ENCODE peak calls at places on chromosome 3, in four cellular contexts. One of them, this sample, is unnamed.

GRCh38 chr3:151175952-151176351 is 27.1 kb downstream of the GPR171 start:
- DNase-seq in psoas muscle: no peak
- DNase-seq in GOT3: no peak
- DNase-seq in EL: no peak
- DNase-seq in this sample: no peak

GRCh38 chr3:133661454-133662255 is at the start of gene TOPBP1:
- DNase-seq in GOT3: peak; percentile 23
- DNase-seq in EL: peak; percentile 72
- DNase-seq in psoas muscle: peak; percentile 88
- DNase-seq in this sample: peak; percentile 46

GRCh38 chr3:69444980-69445379 is 59.1 kb upstream of the FRMD4B start:
- DNase-seq in psoas muscle: no peak
- DNase-seq in GOT3: no peak
- DNase-seq in EL: peak; percentile 49
- DNase-seq in this sample: no peak

GRCh38 chr3:130354430-130354829 is 9.0 kb downstream of the COL6A5 start:
- DNase-seq in EL: no peak
- DNase-seq in GOT3: no peak
- DNase-seq in psoas muscle: no peak
- DNase-seq in this sample: no peak

GRCh38 chr3:17006143-17006839 is 121.5 kb downstream of the PLCL2 start:
- DNase-seq in GOT3: no peak
- DNase-seq in EL: no peak
- DNase-seq in psoas muscle: no peak
- DNase-seq in this sample: no peak

GRCh38 chr3:167728176-167728575 is 6.5 kb downstream of the PDCD10 start:
- DNase-seq in psoas muscle: no peak
- DNase-seq in EL: peak; percentile 72
- DNase-seq in GOT3: no peak
- DNase-seq in this sample: peak; percentile 18

GRCh38 chr3:146421814-146422748 is 47.3 kb downstream of the PLSCR2 start:
- DNase-seq in EL: peak; percentile 74
- DNase-seq in GOT3: no peak
- DNase-seq in psoas muscle: no peak
- DNase-seq in this sample: no peak

GRCh38 chr3:189789432-189789831 is 158.2 kb downstream of the TP63 start:
- DNase-seq in GOT3: no peak
- DNase-seq in EL: no peak
- DNase-seq in psoas muscle: no peak
- DNase-seq in this sample: no peak

GRCh38 chr3:21188459-21188858 is 562.6 kb downstream of the ZNF385D start:
- DNase-seq in psoas muscle: no peak
- DNase-seq in GOT3: no peak
- DNase-seq in EL: no peak
- DNase-seq in this sample: no peak

GRCh38 chr3:33027091-33027490 is 69.9 kb downstream of the GLB1 start:
- DNase-seq in GOT3: no peak
- DNase-seq in psoas muscle: no peak
- DNase-seq in EL: no peak
- DNase-seq in this sample: no peak